ENCODE peak calls at places on chromosomes 3 and 15, in six cellular contexts. G, T, V, M, W and R are unnamed samples.

GRCh38 chr15:70376031-70376928 is 278.6 kb upstream of the TLE3 start:
- DNase-seq in G (no peak), T (no peak), V (peak; percentile 71), M (no peak), W (no peak), R (peak; percentile 6)

GRCh38 chr3:131591394-131591990 is 88.7 kb upstream of the MRPL3 start:
- DNase-seq in G (peak; percentile 50), T (no peak), V (no peak), M (peak; percentile 25), W (no peak), R (peak; percentile 6)

GRCh38 chr15:68303560-68304436 is 26.3 kb downstream of the FEM1B start:
- DNase-seq in G (no peak), T (no peak), V (no peak), M (no peak), W (no peak), R (no peak)

GRCh38 chr3:183975981-183976662 is 41.6 kb downstream of the ABCC5 start:
- DNase-seq in G (peak; percentile 30), T (no peak), V (peak; percentile 28), M (no peak), W (no peak), R (peak; percentile 16)

GRCh38 chr15:70752142-70752754 is 11.1 kb downstream of the UACA start:
- DNase-seq in G (no peak), T (no peak), V (no peak), M (no peak), W (no peak), R (no peak)

GRCh38 chr3:66592061-66592875 is 91.4 kb upstream of the LRIG1 start:
- DNase-seq in G (peak; percentile 65), T (no peak), V (peak; percentile 66), M (no peak), W (no peak), R (no peak)

GRCh38 chr3:171142985-171143384 is 116.5 kb upstream of the SLC2A2 start:
- DNase-seq in G (peak; percentile 76), T (no peak), V (no peak), M (no peak), W (no peak), R (peak; percentile 62)

GRCh38 chr3:69065318-69065964 is 13.3 kb upstream of the TMF1 start:
- DNase-seq in G (no peak), T (no peak), V (no peak), M (no peak), W (no peak), R (no peak)

GRCh38 chr3:23071306-23071705 is 131.8 kb upstream of the UBE2E2 start:
- DNase-seq in G (no peak), T (no peak), V (no peak), M (no peak), W (no peak), R (no peak)

GRCh38 chr15:77901921-77902750 is 175.4 kb downstream of the TBC1D2B start:
- DNase-seq in G (no peak), T (peak; percentile 45), V (peak; percentile 37), M (no peak), W (no peak), R (peak; percentile 14)

GRCh38 chr3:58271901-58272501 is 34.0 kb upstream of the RPP14 start:
- DNase-seq in G (peak; percentile 94), T (no peak), V (no peak), M (peak; percentile 46), W (no peak), R (peak; percentile 93)

GRCh38 chr3:32447865-32448400 is 54.7 kb downstream of the CMTM6 start:
- DNase-seq in G (no peak), T (no peak), V (peak; percentile 24), M (no peak), W (no peak), R (no peak)

GRCh38 chr3:78728406-78729145 is 1039.2 kb downstream of the ROBO1 start:
- DNase-seq in G (peak; percentile 51), T (peak; percentile 64), V (peak; percentile 8), M (peak; percentile 74), W (no peak), R (peak; percentile 61)

GRCh38 chr3:45163481-45163880 is 17.3 kb upstream of the CDCP1 start:
- DNase-seq in G (no peak), T (no peak), V (no peak), M (no peak), W (no peak), R (no peak)

GRCh38 chr15:65421360-65422215 is 1.2 kb downstream of the IGDCC4 start:
- DNase-seq in G (peak; percentile 79), T (peak; percentile 99), V (peak; percentile 98), M (peak; percentile 67), W (no peak), R (peak; percentile 52)

GRCh38 chr3:26920579-26920978 is 298.0 kb downstream of the LRRC3B start:
- DNase-seq in G (no peak), T (no peak), V (peak; percentile 43), M (no peak), W (no peak), R (no peak)

GRCh38 chr3:158312560-158313141 is 202.8 kb downstream of the RSRC1 start:
- DNase-seq in G (no peak), T (no peak), V (no peak), M (no peak), W (no peak), R (no peak)

GRCh38 chr15:48520376-48521155 is 124.9 kb downstream of the FBN1 start:
- DNase-seq in G (no peak), T (peak; percentile 20), V (peak; percentile 70), M (no peak), W (no peak), R (no peak)
- TF ChIP-seq CTCF in G (no peak), T (peak; percentile 35), V (peak; percentile 65), M (no peak), W (no peak), R (no peak)

GRCh38 chr15:82570721-82571519 is 30.7 kb upstream of the RPS17 start:
- DNase-seq in G (peak; percentile 48), T (peak; percentile 17), V (peak; percentile 43), M (no peak), W (no peak), R (peak; percentile 27)
- H3K4me3 ChIP-seq in G (peak overlapping the region; percentile 53), T (peak overlapping the region; percentile 25), V (peak overlapping the region; percentile 55), M (no peak overlapping the region), W (no peak overlapping the region), R (no peak overlapping the region)

DNA sequence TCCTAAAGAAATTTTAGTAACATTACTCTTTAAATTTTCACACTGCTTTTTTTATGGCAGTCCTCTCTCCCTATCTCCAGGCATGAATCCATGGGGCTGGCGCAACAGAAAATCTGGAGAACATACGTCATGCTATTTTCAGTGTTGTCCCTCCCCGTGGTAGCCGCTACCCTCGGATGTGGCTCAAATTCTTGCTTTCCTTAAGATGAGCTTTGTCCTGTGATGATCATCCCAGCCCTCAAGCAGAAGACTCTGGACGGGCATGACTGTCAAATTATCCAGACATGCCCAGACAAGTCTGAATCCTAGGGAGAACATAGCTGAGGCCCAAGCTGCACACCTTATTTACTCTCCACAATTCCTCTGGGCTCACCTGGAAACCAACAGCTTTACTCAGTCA is 49.1 kb downstream of the FMN1 start:
- DNase-seq in G (no peak), T (peak; percentile 69), V (no peak), M (no peak), W (no peak), R (no peak)
- H3K27ac ChIP-seq in G (no peak overlapping the region), T (peak overlapping the region; percentile 72), V (no peak overlapping the region), M (no peak overlapping the region), W (no peak overlapping the region), R (no peak overlapping the region)

GRCh38 chr3:42683875-42684593 is 1.3 kb upstream of the KLHL40 start:
- DNase-seq in G (peak; percentile 92), T (peak; percentile 5), V (peak; percentile 29), M (peak; percentile 92), W (peak; percentile 81), R (peak; percentile 60)
- TF ChIP-seq CTCF in G (no peak), T (no peak), V (no peak), M (no peak), W (no peak), R (no peak)